ENCODE peak calls at places on chromosome 19, in five cellular contexts. B, F, W, J and N are unnamed samples.

GRCh38 chr19:40831502-40832430 is 18.5 kb downstream of the CYP2A6 start:
- DNase-seq in B (no peak), F (no peak), W (peak; percentile 97), J (no peak), N (no peak)

GRCh38 chr19:16540948-16541347 is 1.3 kb downstream of the CHERP start:
- DNase-seq in B (no peak), F (no peak), W (no peak), J (no peak), N (no peak)

GRCh38 chr19:15479391-15480345 is at the start of gene PGLYRP2:
- DNase-seq in B (no peak), F (peak; percentile 33), W (no peak), J (no peak), N (no peak)

GRCh38 chr19:2491130-2491801 is 15.3 kb downstream of the GADD45B start:
- DNase-seq in B (no peak), F (no peak), W (peak; percentile 84), J (no peak), N (no peak)

GRCh38 chr19:5091576-5092215 is 122.8 kb downstream of the KDM4B start:
- DNase-seq in B (no peak), F (no peak), W (no peak), J (no peak), N (no peak)

GRCh38 chr19:53424968-53425597 is 6.7 kb upstream of the ZNF761 start:
- DNase-seq in B (peak; percentile 16), F (peak; percentile 85), W (peak; percentile 65), J (peak; percentile 57), N (peak; percentile 16)

GRCh38 chr19:19176950-19177349 is 6.9 kb upstream of the MEF2B start:
- DNase-seq in B (no peak), F (no peak), W (no peak), J (no peak), N (no peak)

GRCh38 chr19:33385956-33386355 is 12.4 kb downstream of the CEBPG start:
- DNase-seq in B (no peak), F (no peak), W (no peak), J (no peak), N (no peak)

GRCh38 chr19:35316560-35316959 is 12.4 kb upstream of the CD22 start:
- DNase-seq in B (no peak), F (no peak), W (no peak), J (no peak), N (no peak)

GRCh38 chr19:6593651-6594416 is 2.9 kb upstream of the CD70 start:
- DNase-seq in B (no peak), F (no peak), W (no peak), J (no peak), N (no peak)

GRCh38 chr19:47081095-47081494 is 32.5 kb downstream of the ZC3H4 start:
- DNase-seq in B (no peak), F (no peak), W (no peak), J (no peak), N (no peak)

GRCh38 chr19:8611391-8611883 is 922 bp upstream of the ADAMTS10 start:
- DNase-seq in B (no peak), F (no peak), W (no peak), J (no peak), N (no peak)

GRCh38 chr19:54561840-54562239 is 11.8 kb upstream of the LILRA2 start:
- DNase-seq in B (no peak), F (no peak), W (no peak), J (no peak), N (no peak)

GRCh38 chr19:52658595-52658994 is 20.4 kb upstream of the ZNF83 start:
- DNase-seq in B (no peak), F (no peak), W (no peak), J (no peak), N (no peak)

GRCh38 chr19:50000038-50000890 is 24.9 kb downstream of the VRK3 start:
- DNase-seq in B (no peak), F (no peak), W (no peak), J (no peak), N (no peak)

GRCh38 chr19:6963937-6964336 is 57.3 kb downstream of the MBD3L2B start:
- DNase-seq in B (no peak), F (peak; percentile 11), W (no peak), J (peak; percentile 28), N (no peak)

GRCh38 chr19:723247-723646 is 14.5 kb downstream of the PALM start:
- DNase-seq in B (no peak), F (no peak), W (no peak), J (no peak), N (no peak)

GRCh38 chr19:1774999-1775772 is 21.9 kb downstream of the ONECUT3 start:
- DNase-seq in B (no peak), F (peak; percentile 72), W (no peak), J (no peak), N (no peak)

GRCh38 chr19:44624840-44625354 is 11.5 kb downstream of the IGSF23 start:
- DNase-seq in B (no peak), F (no peak), W (no peak), J (no peak), N (no peak)

GRCh38 chr19:4831351-4832340 is at the start of gene TICAM1:
- DNase-seq in B (no peak), F (no peak), W (peak; percentile 65), J (peak; percentile 67), N (no peak)

GRCh38 chr19:55641376-55642152 is 762 bp downstream of the ZNF580 start:
- DNase-seq in B (no peak), F (no peak), W (peak; percentile 18), J (no peak), N (no peak)

GRCh38 chr19:42412661-42413076 is 14.5 kb downstream of the LIPE start:
- DNase-seq in B (no peak), F (no peak), W (no peak), J (no peak), N (no peak)

GRCh38 chr19:3606174-3606689 is 443 bp downstream of the TBXA2R start:
- DNase-seq in B (no peak), F (peak; percentile 49), W (no peak), J (no peak), N (no peak)

GRCh38 chr19:8307400-8307964 is 676 bp downstream of the CD320 start:
- DNase-seq in B (no peak), F (peak; percentile 21), W (no peak), J (no peak), N (no peak)

GRCh38 chr19:33171916-33172359 is 22.2 kb upstream of the LRP3 start:
- DNase-seq in B (no peak), F (no peak), W (peak; percentile 74), J (no peak), N (no peak)

GRCh38 chr19:44093931-44094765 is at the start of gene ZNF224:
- DNase-seq in B (peak; percentile 72), F (peak; percentile 90), W (peak; percentile 90), J (peak; percentile 82), N (peak; percentile 81)

GRCh38 chr19:1382250-1382649 is 1.5 kb upstream of the NDUFS7 start:
- DNase-seq in B (no peak), F (no peak), W (no peak), J (no peak), N (no peak)

GRCh38 chr19:17648097-17648660 is 40.0 kb downstream of the UNC13A start:
- DNase-seq in B (no peak), F (peak; percentile 44), W (no peak), J (no peak), N (no peak)

GRCh38 chr19:13150187-13150918 is at the start of the genes IER2 and STX10:
- DNase-seq in B (peak; percentile 87), F (peak; percentile 90), W (peak; percentile 94), J (peak; percentile 91), N (peak; percentile 84)

DNA sequence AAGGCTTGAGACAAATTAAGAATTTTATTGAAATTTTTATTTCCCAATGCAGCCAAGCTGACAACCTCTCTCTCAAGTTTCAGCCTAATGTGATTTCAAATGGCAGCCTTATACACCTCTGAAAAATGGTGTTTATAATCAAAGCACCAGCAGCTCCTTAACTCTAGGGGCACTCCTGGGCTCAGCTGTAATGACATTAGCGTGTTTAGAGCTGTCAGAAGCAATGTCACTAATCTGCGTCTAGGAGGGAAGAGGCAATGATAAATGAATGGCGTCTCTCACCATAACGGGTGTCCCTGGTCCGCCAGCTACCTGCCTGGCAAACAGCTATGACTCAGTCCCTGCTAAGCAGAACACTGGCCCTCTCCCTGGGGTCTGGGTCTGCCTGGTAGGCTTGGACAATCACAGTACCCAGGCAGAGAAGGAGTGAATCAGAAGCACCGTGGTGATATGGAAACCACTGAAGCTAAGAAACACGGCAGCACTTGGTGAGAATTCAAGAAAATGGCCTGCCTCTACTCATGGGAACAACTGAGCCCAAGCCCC is 131.8 kb upstream of the VSTM2B start:
- DNase-seq in B (no peak), F (no peak), W (no peak), J (no peak), N (no peak)
- TF ChIP-seq CTCF in B (no peak), F (no peak), W (no peak), J (no peak), N (no peak)

GRCh38 chr19:11984986-11985385 is 20.1 kb downstream of the ZNF763 start:
- DNase-seq in B (no peak), F (peak; percentile 84), W (no peak), J (no peak), N (no peak)
- TF ChIP-seq CTCF in B (no peak), F (peak; percentile 69), W (no peak), J (no peak), N (peak; percentile 42)

DNA sequence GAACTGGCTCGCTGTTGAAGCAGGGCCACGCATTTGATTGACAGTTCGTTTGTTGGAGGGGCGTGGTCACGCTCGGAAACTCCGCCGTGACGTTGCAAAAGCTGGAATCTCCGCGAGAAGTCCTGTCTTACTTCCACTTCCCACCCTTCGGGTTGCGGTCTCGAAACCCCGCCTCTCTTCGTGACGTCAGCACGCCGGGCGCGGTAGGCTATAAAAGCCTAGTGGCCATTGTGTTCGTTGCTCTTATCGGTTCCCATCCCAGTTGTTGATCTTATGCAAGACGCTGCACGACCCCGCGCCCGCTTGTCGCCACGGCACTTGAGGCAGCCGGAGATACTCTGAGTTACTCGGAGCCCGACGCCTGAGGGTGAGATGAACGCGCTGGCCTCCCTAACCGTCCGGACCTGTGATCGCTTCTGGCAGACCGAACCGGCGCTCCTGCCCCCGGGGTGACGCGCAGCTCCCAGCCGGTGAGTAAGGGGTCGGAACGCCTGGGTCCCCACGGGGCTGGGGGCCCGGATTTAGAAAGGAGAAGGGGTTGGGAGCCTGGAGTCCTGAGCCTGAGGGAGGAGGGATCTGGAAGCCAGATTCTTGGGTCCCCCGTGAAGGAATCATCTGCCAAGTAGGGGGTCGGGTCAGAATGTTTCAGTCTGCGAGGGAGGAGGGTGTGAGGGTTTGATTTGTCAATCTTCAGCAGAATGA is at the start of gene PPP1R15A:
- DNase-seq in B (peak; percentile 90), F (peak; percentile 99), W (peak; percentile 97), J (peak; percentile 94), N (peak; percentile 93)
- TF ChIP-seq CTCF in B (peak; percentile 34), F (no peak), W (no peak), J (no peak), N (no peak)

GRCh38 chr19:14361824-14362223 is 19.4 kb upstream of the ADGRE5 start:
- DNase-seq in B (no peak), F (peak; percentile 63), W (no peak), J (peak; percentile 46), N (no peak)
- TF ChIP-seq CTCF in B (no peak), F (no peak), W (no peak), J (peak; percentile 29), N (peak; percentile 41)